ENCODE peak calls at places on chromosomes 12 and 14, in ten cellular contexts. X is Caco-2, M is thoracic aorta, F is astrocyte of the spinal cord, T is testis, G is IMR-90, D is AG04450, R is stomach, Y is endothelial cell, O is pancreas. N is an unnamed sample.

GRCh38 chr12:50618864-50619609 is 114.3 kb downstream of the DIP2B start:
- DNase-seq in X (peak), M (no peak), F (peak), T (no peak), G (peak), D (no peak), R (no peak), Y (no peak), O (no peak), N (no peak)

GRCh38 chr14:97346675-97347074 is 549.5 kb downstream of the VRK1 start:
- DNase-seq in X (no peak), M (no peak), F (no peak), T (no peak), G (no peak), D (no peak), R (no peak), Y (no peak), O (no peak), N (no peak)

GRCh38 chr14:76929927-76930326 is 98.6 kb downstream of the IRF2BPL start:
- DNase-seq in X (no peak), M (no peak), F (no peak), T (peak), G (no peak), D (no peak), R (no peak), Y (no peak), O (no peak), N (no peak)

GRCh38 chr12:3233813-3234212 is 156.6 kb downstream of the TSPAN9 start:
- DNase-seq in X (no peak), M (no peak), F (no peak), T (no peak), G (no peak), D (no peak), R (no peak), Y (no peak), O (no peak), N (no peak)

GRCh38 chr12:41437578-41437977 is 249.5 kb downstream of the PDZRN4 start:
- DNase-seq in X (no peak), M (no peak), F (no peak), T (peak), G (no peak), D (no peak), R (no peak), Y (no peak), O (no peak), N (no peak)

GRCh38 chr12:122965356-122965755 is 907 bp downstream of the ABCB9 start:
- DNase-seq in X (no peak), M (no peak), F (no peak), T (no peak), G (no peak), D (no peak), R (no peak), Y (no peak), O (peak), N (no peak)

GRCh38 chr14:72476657-72477499 is 417.0 kb downstream of the DPF3 start:
- DNase-seq in X (no peak), M (no peak), F (peak), T (no peak), G (peak), D (no peak), R (no peak), Y (no peak), O (no peak), N (peak)

GRCh38 chr12:28563286-28563685 is 373.0 kb downstream of the CCDC91 start:
- DNase-seq in X (no peak), M (no peak), F (no peak), T (no peak), G (no peak), D (no peak), R (no peak), Y (no peak), O (no peak), N (no peak)

GRCh38 chr12:9104087-9104486 is 11.6 kb downstream of the A2M start:
- DNase-seq in X (no peak), M (no peak), F (no peak), T (no peak), G (no peak), D (no peak), R (no peak), Y (no peak), O (no peak), N (no peak)

GRCh38 chr12:9104767-9105423 is 10.8 kb downstream of the A2M start:
- DNase-seq in X (no peak), M (no peak), F (no peak), T (no peak), G (no peak), D (no peak), R (no peak), Y (no peak), O (no peak), N (no peak)

GRCh38 chr12:9101018-9101687 is 14.6 kb downstream of the A2M start:
- DNase-seq in X (no peak), M (no peak), F (no peak), T (no peak), G (no peak), D (no peak), R (no peak), Y (no peak), O (no peak), N (no peak)

GRCh38 chr12:9106067-9106466 is 9.7 kb downstream of the A2M start:
- DNase-seq in X (no peak), M (no peak), F (no peak), T (no peak), G (no peak), D (no peak), R (no peak), Y (no peak), O (no peak), N (no peak)

GRCh38 chr12:9103050-9103854 is 12.5 kb downstream of the A2M start:
- DNase-seq in X (no peak), M (no peak), F (no peak), T (no peak), G (no peak), D (no peak), R (no peak), Y (no peak), O (no peak), N (no peak)
- TF ChIP-seq CTCF in X (peak), M (no peak), F (no peak), T (no peak), G (no peak), D (no peak), R (no peak), Y (no peak), O (no peak), N (no peak)

GRCh38 chr14:103209054-103209453 is 85.8 kb downstream of the TNFAIP2 start:
- DNase-seq in X (no peak), M (no peak), F (no peak), T (peak), G (no peak), D (no peak), R (no peak), Y (no peak), O (no peak), N (no peak)
- TF ChIP-seq CTCF in X (no peak), M (no peak), F (peak), T (peak), G (no peak), D (peak), R (no peak), Y (no peak), O (no peak), N (no peak)

GRCh38 chr12:81987351-81987750 is 228.2 kb upstream of the PPFIA2 start:
- DNase-seq in X (no peak), M (no peak), F (no peak), T (no peak), G (no peak), D (no peak), R (no peak), Y (no peak), O (no peak), N (no peak)

GRCh38 chr12:81991868-81992267 is 232.7 kb upstream of the PPFIA2 start:
- DNase-seq in X (no peak), M (no peak), F (no peak), T (no peak), G (no peak), D (no peak), R (no peak), Y (no peak), O (no peak), N (no peak)

GRCh38 chr12:81992461-81992860 is 233.3 kb upstream of the PPFIA2 start:
- DNase-seq in X (peak), M (no peak), F (peak), T (peak), G (no peak), D (no peak), R (peak), Y (peak), O (no peak), N (no peak)
- TF ChIP-seq CTCF in X (peak), M (peak), F (peak), T (no peak), G (no peak), D (no peak), R (no peak), Y (no peak), O (no peak), N (no peak)

GRCh38 chr12:70698345-70698744 is 61.1 kb upstream of the PTPRB start:
- DNase-seq in X (no peak), M (no peak), F (no peak), T (no peak), G (no peak), D (no peak), R (no peak), Y (no peak), O (no peak), N (no peak)

GRCh38 chr12:70691018-70691672 is 53.9 kb upstream of the PTPRB start:
- DNase-seq in X (no peak), M (no peak), F (peak), T (no peak), G (peak), D (no peak), R (no peak), Y (no peak), O (no peak), N (no peak)

GRCh38 chr12:70692681-70693288 is 55.6 kb upstream of the PTPRB start:
- DNase-seq in X (no peak), M (no peak), F (peak), T (no peak), G (peak), D (no peak), R (no peak), Y (no peak), O (no peak), N (no peak)

DNA sequence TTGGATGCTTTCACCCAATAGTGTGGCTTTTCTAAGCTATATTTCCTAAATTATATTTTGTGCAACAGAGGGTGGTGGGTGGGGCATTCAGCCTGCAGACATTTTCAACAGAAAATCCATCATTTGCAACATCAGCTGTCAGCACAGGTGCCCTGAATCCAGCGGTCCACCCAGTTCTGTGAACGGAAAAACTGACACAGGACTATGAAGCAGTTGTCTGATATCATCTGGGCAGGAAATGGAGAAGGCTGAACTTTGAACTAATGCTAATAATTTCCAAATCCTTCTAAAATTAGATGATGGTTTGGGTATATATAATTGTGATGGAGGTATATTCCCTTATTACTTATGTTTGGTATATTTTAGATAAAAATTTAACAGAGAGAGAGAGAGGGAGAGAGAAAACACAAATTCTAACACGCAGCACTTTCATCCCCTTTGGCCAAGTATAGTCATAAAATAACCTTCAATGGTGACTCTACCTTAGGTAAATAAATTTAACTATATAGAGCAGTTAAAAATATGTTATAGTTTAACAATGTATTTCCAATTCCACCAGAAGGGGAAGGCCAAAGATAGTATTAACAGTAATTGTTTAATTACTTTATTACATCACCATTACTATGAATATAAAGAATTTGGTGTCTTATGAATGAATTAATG is 58.3 kb upstream of the PTPRB start:
- DNase-seq in X (no peak), M (no peak), F (no peak), T (no peak), G (no peak), D (no peak), R (no peak), Y (no peak), O (no peak), N (no peak)
- TF ChIP-seq CTCF in X (no peak), M (no peak), F (no peak), T (no peak), G (no peak), D (no peak), R (no peak), Y (no peak), O (no peak), N (no peak)

GRCh38 chr12:128969480-128970055 is 116.3 kb downstream of the GLT1D1 start:
- DNase-seq in X (peak), M (no peak), F (no peak), T (peak), G (no peak), D (no peak), R (peak), Y (peak), O (peak), N (peak)
- TF ChIP-seq CTCF in X (peak), M (no peak), F (peak), T (no peak), G (no peak), D (no peak), R (no peak), Y (no peak), O (no peak), N (peak)

GRCh38 chr14:59429798-59430197 is 35.4 kb downstream of the GPR135 start:
- DNase-seq in X (no peak), M (no peak), F (no peak), T (no peak), G (no peak), D (no peak), R (no peak), Y (no peak), O (no peak), N (no peak)

GRCh38 chr14:59427653-59428578 is 37.3 kb downstream of the GPR135 start:
- DNase-seq in X (no peak), M (peak), F (no peak), T (peak), G (no peak), D (no peak), R (no peak), Y (no peak), O (no peak), N (no peak)

GRCh38 chr14:59424707-59425106 is 40.5 kb downstream of the GPR135 start:
- DNase-seq in X (no peak), M (no peak), F (no peak), T (peak), G (no peak), D (no peak), R (no peak), Y (no peak), O (no peak), N (no peak)

GRCh38 chr14:59425322-59425945 is 39.7 kb downstream of the GPR135 start:
- DNase-seq in X (no peak), M (no peak), F (no peak), T (no peak), G (peak), D (peak), R (no peak), Y (no peak), O (no peak), N (no peak)

DNA sequence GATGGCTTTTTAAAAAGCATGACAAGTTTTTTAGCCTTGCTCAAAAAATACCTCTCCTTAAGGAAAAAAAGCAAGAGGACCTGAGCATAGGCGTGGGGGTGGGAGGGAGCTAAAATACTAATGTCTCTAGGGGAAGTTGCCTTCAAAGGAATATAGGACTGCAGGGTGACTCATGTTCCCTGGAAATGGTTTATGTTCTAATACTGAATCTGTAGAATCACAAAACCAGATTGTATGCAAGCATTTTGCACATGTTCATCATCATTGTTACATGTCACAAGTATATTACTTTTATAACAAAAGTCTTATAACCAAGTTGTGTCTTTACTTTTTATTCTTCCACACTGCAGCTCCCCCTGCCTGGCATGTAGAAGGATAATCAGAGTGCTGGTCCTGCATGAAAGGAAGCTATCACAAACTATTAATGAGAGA is 36.6 kb downstream of the GPR135 start:
- DNase-seq in X (no peak), M (no peak), F (peak), T (peak), G (peak), D (peak), R (no peak), Y (no peak), O (no peak), N (no peak)
- TF ChIP-seq CTCF in X (no peak), M (peak), F (peak), T (peak), G (peak), D (peak), R (no peak), Y (no peak), O (no peak), N (no peak)